ENCODE peak calls at places on chromosomes 12 and 14, in four cellular contexts. V is H1, R is mesendoderm, G is H9. X is an unnamed sample.

GRCh38 chr14:100012478-100012925 is 52.7 kb upstream of the EVL start:
- DNase-seq in V (no peak), R (no peak), G (no peak), X (peak)

GRCh38 chr12:27305673-27306504 is 26.7 kb upstream of the BMAL2 start:
- DNase-seq in V (no peak), R (peak), G (no peak), X (peak)

GRCh38 chr12:6928703-6929407 is 1.1 kb downstream of the ATN1 start:
- DNase-seq in V (no peak), R (peak), G (no peak), X (no peak)

GRCh38 chr12:43407816-43408645 is 144.0 kb downstream of the ADAMTS20 start:
- DNase-seq in V (no peak), R (no peak), G (no peak), X (peak)

GRCh38 chr12:102567031-102567985 is 86.9 kb upstream of the IGF1 start:
- DNase-seq in V (no peak), R (peak), G (no peak), X (peak)

GRCh38 chr12:68746572-68747180 is 700 bp downstream of the SLC35E3 start:
- DNase-seq in V (no peak), R (peak), G (peak), X (peak)

GRCh38 chr12:116996058-116996457 is 85.3 kb downstream of the FBXW8 start:
- DNase-seq in V (no peak), R (no peak), G (no peak), X (no peak)

GRCh38 chr12:40907115-40907521 is 214.9 kb downstream of the CNTN1 start:
- DNase-seq in V (no peak), R (peak), G (no peak), X (peak)

GRCh38 chr12:129825316-129825715 is 78.5 kb downstream of the TMEM132D start:
- DNase-seq in V (no peak), R (no peak), G (no peak), X (no peak)

GRCh38 chr12:116534341-116535121 is 24.6 kb upstream of the MAP1LC3B2 start:
- DNase-seq in V (no peak), R (peak), G (peak), X (peak)

GRCh38 chr14:49892301-49892635 is 614 bp upstream of the ARF6 start:
- DNase-seq in V (no peak), R (peak), G (no peak), X (peak)

GRCh38 chr14:100401031-100401692 is 78.0 kb downstream of the SLC25A47 start:
- DNase-seq in V (no peak), R (no peak), G (no peak), X (no peak)

GRCh38 chr14:38256358-38256840 is 506 bp upstream of the CLEC14A start:
- DNase-seq in V (no peak), R (peak), G (no peak), X (peak)

GRCh38 chr12:103241184-103241583 is 254.6 kb downstream of the C12orf42 start:
- DNase-seq in V (no peak), R (no peak), G (no peak), X (no peak)

GRCh38 chr12:51886021-51886710 is 1.7 kb upstream of the ANKRD33 start:
- DNase-seq in V (no peak), R (peak), G (peak), X (peak)

GRCh38 chr12:5013206-5013830 is 30.4 kb upstream of the KCNA5 start:
- DNase-seq in V (no peak), R (no peak), G (no peak), X (no peak)

GRCh38 chr14:52078093-52078492 is 9.2 kb upstream of the NID2 start:
- DNase-seq in V (no peak), R (no peak), G (no peak), X (peak)

GRCh38 chr12:49887536-49888401 is 15.9 kb downstream of the FAIM2 start:
- DNase-seq in V (no peak), R (no peak), G (no peak), X (no peak)

GRCh38 chr12:130603566-130603965 is 112.5 kb downstream of the RIMBP2 start:
- DNase-seq in V (no peak), R (no peak), G (no peak), X (no peak)

GRCh38 chr12:80241576-80242273 is 142.4 kb downstream of the OTOGL start:
- DNase-seq in V (no peak), R (no peak), G (no peak), X (peak)

DNA sequence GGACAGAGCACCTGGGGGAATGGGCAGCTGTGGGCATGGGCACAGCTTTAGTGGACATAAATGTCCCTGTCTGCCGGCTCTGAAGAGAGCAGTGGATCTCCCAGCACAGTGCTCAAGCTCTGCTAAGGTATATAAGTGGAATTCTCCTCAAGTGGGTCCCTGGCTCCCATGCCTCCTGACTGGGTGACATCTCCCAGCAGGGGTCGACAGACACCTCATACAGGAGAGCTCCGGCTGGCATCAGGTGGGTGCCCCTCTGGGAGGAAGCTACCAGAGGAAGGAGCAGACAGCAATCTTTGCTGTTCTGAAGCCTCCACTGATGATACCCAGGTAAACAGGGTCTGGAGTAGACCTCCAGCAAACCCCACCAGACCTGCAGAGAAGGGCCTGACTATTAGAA is 25.0 kb upstream of the NUAK1 start:
- DNase-seq in V (no peak), R (no peak), G (no peak), X (no peak)
- H4K5ac ChIP-seq in V (no peak), R (no peak), G (no peak), X (no peak)

DNA sequence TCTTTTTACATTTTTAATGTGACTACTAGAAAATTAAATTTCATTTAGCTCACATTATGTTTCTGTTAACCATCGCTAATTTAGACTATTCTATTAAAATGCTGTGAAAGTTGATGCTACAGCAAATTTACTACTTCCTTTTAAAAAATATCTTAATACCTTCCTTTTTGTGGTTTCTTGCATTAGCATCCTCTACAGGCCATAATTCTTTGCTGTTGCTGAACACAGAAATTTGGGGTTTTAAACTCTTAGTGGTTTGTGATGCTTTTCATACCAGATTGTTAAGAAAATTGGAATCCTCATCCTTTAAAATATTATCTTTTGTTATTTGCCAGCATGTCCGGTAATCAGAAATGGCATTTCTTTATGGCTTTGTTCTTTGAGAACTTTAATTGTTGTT is 18.1 kb downstream of the WNK1 start:
- DNase-seq in V (no peak), R (no peak), G (no peak), X (no peak)
- H4K5ac ChIP-seq in V (no peak), R (no peak), G (no peak), X (no peak)

DNA sequence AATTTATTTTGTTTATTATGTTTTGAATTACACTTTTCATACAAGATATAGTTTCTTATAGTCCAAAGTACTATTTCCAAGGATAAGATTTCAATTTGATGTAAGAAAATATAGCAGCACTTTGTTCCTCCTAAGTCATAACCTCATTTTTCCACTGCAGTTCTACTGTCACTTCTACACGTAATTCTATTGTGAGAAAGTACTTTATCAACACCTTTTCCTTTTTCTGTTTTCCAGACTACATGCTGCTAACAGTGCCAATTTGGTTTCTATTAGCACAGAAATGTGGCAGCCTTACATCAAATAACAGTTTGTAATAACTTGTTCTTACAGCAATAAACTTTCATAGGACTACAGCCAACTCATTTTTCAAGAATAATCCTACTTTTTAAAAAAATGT is 45.0 kb downstream of the RPS6KA5 start:
- DNase-seq in V (no peak), R (no peak), G (no peak), X (no peak)
- H4K5ac ChIP-seq in V (no peak), R (no peak), G (no peak), X (no peak)

GRCh38 chr14:76375484-76375883 is 453 bp upstream of the ESRRB start:
- DNase-seq in V (no peak), R (no peak), G (no peak), X (no peak)
- H4K5ac ChIP-seq in V (no peak), R (no peak), G (no peak), X (no peak)

X was measured in IMR-90.